ENCODE peak calls at places on chromosomes 2 and 18, in seven cellular contexts. X, F, U, R, Q, G and N are unnamed samples.

GRCh38 chr2:171836151-171836910 is 57.7 kb downstream of the SLC25A12 start:
- DNase-seq in X (peak), F (no peak), U (no peak), R (no peak), Q (no peak), G (no peak), N (peak)

GRCh38 chr18:49456794-49457193 is 3.7 kb downstream of the DYM start:
- DNase-seq in X (no peak), F (no peak), U (no peak), R (peak), Q (no peak), G (no peak), N (no peak)

GRCh38 chr2:144330951-144331651 is 188.8 kb downstream of the ZEB2 start:
- DNase-seq in X (no peak), F (no peak), U (no peak), R (peak), Q (no peak), G (no peak), N (no peak)

GRCh38 chr2:20666364-20667150 is at the start of gene GDF7:
- DNase-seq in X (no peak), F (no peak), U (no peak), R (no peak), Q (peak), G (no peak), N (peak)

GRCh38 chr2:205865794-205866490 is 183.6 kb downstream of the NRP2 start:
- DNase-seq in X (no peak), F (no peak), U (peak), R (no peak), Q (no peak), G (no peak), N (no peak)

GRCh38 chr2:202703091-202703490 is 68.3 kb downstream of the FAM117B start:
- DNase-seq in X (no peak), F (no peak), U (no peak), R (no peak), Q (no peak), G (no peak), N (no peak)

GRCh38 chr18:70326255-70326654 is 37.4 kb downstream of the SOCS6 start:
- DNase-seq in X (no peak), F (no peak), U (no peak), R (no peak), Q (no peak), G (no peak), N (no peak)

GRCh38 chr2:239329284-239329971 is 71.4 kb downstream of the HDAC4 start:
- DNase-seq in X (no peak), F (peak), U (peak), R (no peak), Q (no peak), G (no peak), N (no peak)

GRCh38 chr2:70304501-70304900 is 2.6 kb upstream of the FAM136A start:
- DNase-seq in X (no peak), F (no peak), U (no peak), R (no peak), Q (no peak), G (no peak), N (no peak)

GRCh38 chr2:27833931-27834330 is 56.3 kb downstream of the RBKS start:
- DNase-seq in X (peak), F (no peak), U (no peak), R (no peak), Q (no peak), G (no peak), N (peak)

GRCh38 chr2:177478029-177478428 is 85.5 kb downstream of the AGPS start:
- DNase-seq in X (peak), F (no peak), U (no peak), R (peak), Q (no peak), G (no peak), N (no peak)

GRCh38 chr18:50429207-50429948 is 54.5 kb downstream of the SKA1 start:
- DNase-seq in X (peak), F (no peak), U (peak), R (peak), Q (no peak), G (no peak), N (no peak)

GRCh38 chr2:179614121-179614520 is 247.3 kb downstream of the ZNF385B start:
- DNase-seq in X (no peak), F (no peak), U (no peak), R (no peak), Q (no peak), G (no peak), N (no peak)

GRCh38 chr2:240567137-240567871 is 980 bp upstream of the RNPEPL1 start:
- DNase-seq in X (no peak), F (peak), U (no peak), R (no peak), Q (peak), G (peak), N (no peak)

GRCh38 chr2:220396287-220396686 is 768.9 kb downstream of the SLC4A3 start:
- DNase-seq in X (peak), F (no peak), U (peak), R (peak), Q (no peak), G (no peak), N (peak)

GRCh38 chr2:48707466-48707865 is 48.1 kb downstream of the LHCGR start:
- DNase-seq in X (no peak), F (no peak), U (no peak), R (no peak), Q (peak), G (no peak), N (no peak)

GRCh38 chr2:20450201-20451108 is 3.6 kb downstream of the RHOB start:
- DNase-seq in X (peak), F (peak), U (peak), R (peak), Q (peak), G (no peak), N (peak)

GRCh38 chr2:42865884-42866861 is 73.8 kb upstream of the HAAO start:
- DNase-seq in X (no peak), F (no peak), U (no peak), R (no peak), Q (no peak), G (no peak), N (no peak)

GRCh38 chr2:9373047-9373446 is 50.3 kb downstream of the ITGB1BP1 start:
- DNase-seq in X (no peak), F (no peak), U (no peak), R (no peak), Q (no peak), G (no peak), N (no peak)

GRCh38 chr2:186518945-186519344 is 32.9 kb downstream of the ZC3H15 start:
- DNase-seq in X (peak), F (no peak), U (no peak), R (peak), Q (no peak), G (no peak), N (peak)

GRCh38 chr2:226130192-226130591 is 669.4 kb downstream of the IRS1 start:
- DNase-seq in X (peak), F (no peak), U (peak), R (peak), Q (no peak), G (no peak), N (no peak)

GRCh38 chr2:240960963-240961876 is 37.2 kb upstream of the SNED1 start:
- DNase-seq in X (no peak), F (peak), U (no peak), R (peak), Q (no peak), G (no peak), N (peak)

GRCh38 chr2:218671077-218671653 is 637 bp downstream of the RNF25 start:
- DNase-seq in X (no peak), F (no peak), U (peak), R (peak), Q (no peak), G (no peak), N (no peak)

GRCh38 chr2:239936838-239937581 is 88.1 kb downstream of the NDUFA10 start:
- DNase-seq in X (no peak), F (peak), U (no peak), R (no peak), Q (no peak), G (no peak), N (peak)

GRCh38 chr18:35609236-35609635 is 27.7 kb downstream of the GALNT1 start:
- DNase-seq in X (no peak), F (no peak), U (no peak), R (no peak), Q (no peak), G (no peak), N (no peak)

GRCh38 chr18:12750708-12751502 is 48.1 kb downstream of the PSMG2 start:
- DNase-seq in X (no peak), F (no peak), U (no peak), R (no peak), Q (no peak), G (no peak), N (no peak)

GRCh38 chr2:182649316-182649715 is 66.7 kb upstream of the DNAJC10 start:
- DNase-seq in X (peak), F (no peak), U (peak), R (peak), Q (no peak), G (no peak), N (no peak)

GRCh38 chr2:170973492-170974303 is 44.6 kb downstream of the GORASP2 start:
- DNase-seq in X (peak), F (peak), U (peak), R (peak), Q (peak), G (peak), N (peak)